ENCODE peak calls at places on chromosome 13, in five cellular contexts. One of them, this sample, is unnamed.
A peak's percentile ranks its signal among the peaks of the same experiment; 100 is the strongest.

GRCh38 chr13:99140831-99141230 is 59.8 kb upstream of the UBAC2 start:
- DNase-seq in K562: no peak
- DNase-seq in A549: no peak
- DNase-seq in HepG2: no peak
- DNase-seq in IMR-90: no peak
- DNase-seq in this sample: no peak

GRCh38 chr13:33932765-33933406 is 114.9 kb downstream of the RFC3 start:
- DNase-seq in HepG2: no peak
- DNase-seq in A549: no peak
- DNase-seq in K562: no peak
- DNase-seq in IMR-90: peak; percentile 2
- DNase-seq in this sample: no peak

GRCh38 chr13:97659602-97660001 is 225.6 kb downstream of the RAP2A start:
- DNase-seq in A549: no peak
- DNase-seq in K562: no peak
- DNase-seq in HepG2: peak; percentile 13
- DNase-seq in IMR-90: peak; percentile 21
- DNase-seq in this sample: no peak

GRCh38 chr13:101382701-101383100 is 33.6 kb downstream of the NALCN start:
- DNase-seq in IMR-90: no peak
- DNase-seq in HepG2: no peak
- DNase-seq in K562: no peak
- DNase-seq in A549: no peak
- DNase-seq in this sample: no peak

GRCh38 chr13:41937388-41937787 is 23.5 kb downstream of the VWA8 start:
- DNase-seq in IMR-90: no peak
- DNase-seq in K562: no peak
- DNase-seq in HepG2: no peak
- DNase-seq in A549: no peak
- DNase-seq in this sample: no peak

GRCh38 chr13:24040835-24041234 is 119.7 kb upstream of the SPATA13 start:
- DNase-seq in IMR-90: no peak
- DNase-seq in A549: no peak
- DNase-seq in K562: no peak
- DNase-seq in HepG2: no peak
- DNase-seq in this sample: no peak

GRCh38 chr13:63198076-63198475 is 1782.4 kb upstream of the PCDH20 start:
- DNase-seq in IMR-90: peak; percentile 45
- DNase-seq in HepG2: no peak
- DNase-seq in K562: no peak
- DNase-seq in A549: no peak
- DNase-seq in this sample: no peak

GRCh38 chr13:71867101-71867814 is at the start of gene DACH1:
- DNase-seq in HepG2: peak; percentile 7
- DNase-seq in A549: no peak
- DNase-seq in K562: no peak
- DNase-seq in IMR-90: peak; percentile 20
- DNase-seq in this sample: no peak

GRCh38 chr13:108220042-108220441 is 1.9 kb downstream of the ABHD13 start:
- DNase-seq in HepG2: peak; percentile 9
- DNase-seq in IMR-90: no peak
- DNase-seq in K562: no peak
- DNase-seq in A549: no peak
- DNase-seq in this sample: no peak

GRCh38 chr13:29802621-29803020 is 47.8 kb downstream of the UBL3 start:
- DNase-seq in IMR-90: peak; percentile 32
- DNase-seq in HepG2: no peak
- DNase-seq in A549: no peak
- DNase-seq in K562: no peak
- DNase-seq in this sample: no peak

GRCh38 chr13:44908266-44908665 is 81.0 kb downstream of the NUFIP1 start:
- DNase-seq in IMR-90: no peak
- DNase-seq in HepG2: no peak
- DNase-seq in K562: no peak
- DNase-seq in A549: no peak
- DNase-seq in this sample: no peak

GRCh38 chr13:82593239-82593638 is 1289.0 kb downstream of the SLITRK1 start:
- DNase-seq in HepG2: no peak
- DNase-seq in A549: no peak
- DNase-seq in K562: no peak
- DNase-seq in IMR-90: no peak
- DNase-seq in this sample: no peak

GRCh38 chr13:78020861-78021260 is 102.2 kb upstream of the EDNRB start:
- DNase-seq in K562: no peak
- DNase-seq in HepG2: no peak
- DNase-seq in A549: no peak
- DNase-seq in IMR-90: no peak
- DNase-seq in this sample: no peak

GRCh38 chr13:32535748-32536147 is 2.8 kb downstream of the N4BP2L2 start:
- DNase-seq in A549: no peak
- DNase-seq in HepG2: no peak
- DNase-seq in IMR-90: no peak
- DNase-seq in K562: no peak
- DNase-seq in this sample: no peak

GRCh38 chr13:32535140-32535539 is 3.5 kb downstream of the N4BP2L2 start:
- DNase-seq in A549: no peak
- DNase-seq in IMR-90: peak; percentile 7
- DNase-seq in HepG2: no peak
- DNase-seq in K562: no peak
- DNase-seq in this sample: no peak

GRCh38 chr13:32538621-32539246 is at the start of gene N4BP2L2:
- DNase-seq in IMR-90: peak; percentile 99
- DNase-seq in K562: peak; percentile 71
- DNase-seq in HepG2: peak; percentile 96
- DNase-seq in A549: peak; percentile 79
- DNase-seq in this sample: peak; percentile 85

GRCh38 chr13:32538234-32538620 is 368 bp downstream of the N4BP2L2 start:
- DNase-seq in K562: peak; percentile 39
- DNase-seq in IMR-90: peak; percentile 62
- DNase-seq in HepG2: peak; percentile 76
- DNase-seq in A549: peak; percentile 8
- DNase-seq in this sample: no peak

GRCh38 chr13:32537580-32538233 is 888 bp downstream of the N4BP2L2 start:
- DNase-seq in A549: no peak
- DNase-seq in IMR-90: no peak
- DNase-seq in HepG2: no peak
- DNase-seq in K562: peak; percentile 19
- DNase-seq in this sample: no peak
- TF ChIP-seq MAFK in A549: no peak
- TF ChIP-seq MAFK in IMR-90: no peak
- TF ChIP-seq MAFK in HepG2: no peak
- TF ChIP-seq MAFK in K562: no peak
- TF ChIP-seq MAFK in this sample: no peak

GRCh38 chr13:26465514-26465913 is 92.0 kb upstream of the WASF3 start:
- DNase-seq in K562: no peak
- DNase-seq in A549: no peak
- DNase-seq in IMR-90: no peak
- DNase-seq in HepG2: no peak
- DNase-seq in this sample: peak; percentile 26

GRCh38 chr13:26471807-26472206 is 85.7 kb upstream of the WASF3 start:
- DNase-seq in HepG2: no peak
- DNase-seq in IMR-90: no peak
- DNase-seq in A549: no peak
- DNase-seq in K562: no peak
- DNase-seq in this sample: no peak

GRCh38 chr13:26465954-26466353 is 91.5 kb upstream of the WASF3 start:
- DNase-seq in IMR-90: no peak
- DNase-seq in A549: no peak
- DNase-seq in K562: no peak
- DNase-seq in HepG2: no peak
- DNase-seq in this sample: peak; percentile 27

GRCh38 chr13:26469602-26470001 is 87.9 kb upstream of the WASF3 start:
- DNase-seq in HepG2: no peak
- DNase-seq in K562: no peak
- DNase-seq in A549: no peak
- DNase-seq in IMR-90: no peak
- DNase-seq in this sample: no peak

DNA sequence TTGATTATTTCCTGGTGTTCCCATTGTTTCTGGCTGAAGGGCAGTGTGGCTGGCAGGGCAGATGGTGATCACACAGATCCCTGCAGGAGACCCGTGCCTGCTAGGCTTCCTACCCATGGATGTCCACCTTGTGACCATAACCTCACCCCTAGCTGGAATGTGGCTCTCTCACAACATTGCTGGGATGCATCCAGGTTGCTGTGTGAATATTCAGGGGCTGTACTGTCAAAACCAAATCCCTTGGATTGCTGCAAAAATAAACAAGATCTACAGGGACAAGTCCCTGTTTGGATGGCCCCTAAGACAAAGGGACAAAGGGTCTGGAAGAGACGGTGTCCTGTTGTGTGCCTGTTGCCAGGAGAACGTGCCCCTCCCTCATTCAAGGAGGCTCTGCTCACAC is 89.3 kb upstream of the WASF3 start:
- DNase-seq in A549: no peak
- DNase-seq in IMR-90: no peak
- DNase-seq in K562: no peak
- DNase-seq in HepG2: no peak
- DNase-seq in this sample: no peak
- TF ChIP-seq MAFK in A549: no peak
- TF ChIP-seq MAFK in IMR-90: no peak
- TF ChIP-seq MAFK in K562: no peak
- TF ChIP-seq MAFK in HepG2: no peak
- TF ChIP-seq MAFK in this sample: no peak

DNA sequence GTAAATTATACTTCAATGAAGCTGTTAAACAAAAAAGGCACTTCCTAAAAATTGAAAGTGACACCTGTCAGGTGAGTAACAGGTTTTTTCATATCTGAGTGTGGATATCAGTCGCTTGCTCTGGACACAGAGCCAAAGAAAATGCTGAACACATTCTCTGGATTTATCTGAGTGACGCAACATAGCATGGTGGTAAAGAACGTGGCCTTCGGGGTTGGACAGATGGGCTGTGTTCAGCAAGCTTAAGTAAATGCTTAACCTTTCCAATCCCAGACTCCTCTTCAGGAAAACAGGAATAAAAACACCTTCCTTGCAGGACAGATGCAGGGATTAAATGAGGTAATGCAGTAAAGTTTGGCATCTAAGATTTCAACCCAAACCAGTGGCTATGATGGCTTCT is 132.0 kb downstream of the FOXO1 start:
- DNase-seq in HepG2: peak; percentile 82
- DNase-seq in K562: no peak
- DNase-seq in A549: no peak
- DNase-seq in IMR-90: no peak
- DNase-seq in this sample: no peak
- TF ChIP-seq MAFK in HepG2: no peak
- TF ChIP-seq MAFK in K562: no peak
- TF ChIP-seq MAFK in A549: no peak
- TF ChIP-seq MAFK in IMR-90: no peak
- TF ChIP-seq MAFK in this sample: no peak

DNA sequence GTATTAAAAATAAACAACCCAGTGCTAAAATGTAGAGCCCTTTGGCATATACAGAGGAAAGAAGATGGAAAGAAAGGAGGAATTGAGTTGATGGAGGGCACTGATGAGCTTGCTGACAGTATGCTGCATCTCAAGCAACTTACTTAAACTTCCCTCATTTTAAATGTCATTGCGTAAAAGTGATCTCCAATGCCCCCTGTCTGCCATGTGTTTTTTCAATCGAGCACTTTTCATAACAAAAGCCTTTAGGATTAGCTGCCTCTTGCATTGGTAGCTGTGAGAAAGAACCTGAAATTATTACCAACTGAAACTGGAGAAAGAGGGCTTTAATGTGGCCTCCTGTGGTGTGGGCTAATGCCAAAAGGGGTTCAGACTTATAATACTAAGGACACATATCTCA is 541.6 kb downstream of the SUCLA2 start:
- DNase-seq in HepG2: no peak
- DNase-seq in A549: no peak
- DNase-seq in IMR-90: peak; percentile 43
- DNase-seq in K562: no peak
- DNase-seq in this sample: no peak
- TF ChIP-seq MAFK in HepG2: no peak
- TF ChIP-seq MAFK in A549: no peak
- TF ChIP-seq MAFK in IMR-90: no peak
- TF ChIP-seq MAFK in K562: no peak
- TF ChIP-seq MAFK in this sample: no peak

GRCh38 chr13:74794582-74794981 is 660.4 kb upstream of the KLF12 start:
- DNase-seq in K562: no peak
- DNase-seq in HepG2: no peak
- DNase-seq in IMR-90: no peak
- DNase-seq in A549: no peak
- DNase-seq in this sample: no peak
- TF ChIP-seq MAFK in K562: no peak
- TF ChIP-seq MAFK in HepG2: no peak
- TF ChIP-seq MAFK in IMR-90: no peak
- TF ChIP-seq MAFK in A549: no peak
- TF ChIP-seq MAFK in this sample: no peak

GRCh38 chr13:109874921-109875454 is 88.6 kb upstream of the IRS2 start:
- DNase-seq in K562: no peak
- DNase-seq in IMR-90: peak; percentile 48
- DNase-seq in A549: no peak
- DNase-seq in HepG2: no peak
- DNase-seq in this sample: no peak

GRCh38 chr13:109872864-109873263 is 86.5 kb upstream of the IRS2 start:
- DNase-seq in IMR-90: no peak
- DNase-seq in A549: no peak
- DNase-seq in K562: no peak
- DNase-seq in HepG2: no peak
- DNase-seq in this sample: no peak

GRCh38 chr13:109874444-109874920 is 88.1 kb upstream of the IRS2 start:
- DNase-seq in IMR-90: no peak
- DNase-seq in HepG2: no peak
- DNase-seq in A549: no peak
- DNase-seq in K562: no peak
- DNase-seq in this sample: no peak

GRCh38 chr13:109875746-109876145 is 89.4 kb upstream of the IRS2 start:
- DNase-seq in A549: no peak
- DNase-seq in IMR-90: no peak
- DNase-seq in K562: no peak
- DNase-seq in HepG2: no peak
- DNase-seq in this sample: no peak

GRCh38 chr13:109873351-109874123 is 87.2 kb upstream of the IRS2 start:
- DNase-seq in K562: no peak
- DNase-seq in HepG2: no peak
- DNase-seq in IMR-90: no peak
- DNase-seq in A549: no peak
- DNase-seq in this sample: no peak
- TF ChIP-seq MAFK in K562: no peak
- TF ChIP-seq MAFK in HepG2: no peak
- TF ChIP-seq MAFK in IMR-90: no peak
- TF ChIP-seq MAFK in A549: no peak
- TF ChIP-seq MAFK in this sample: no peak

This sample was measured in H1.